ENCODE peak calls at places on chromosome X, in four cellular contexts. One of them, this sample, is unnamed.

GRCh38 chrX:41580423-41581064 is 108.2 kb upstream of the GPR34 start:
- DNase-seq in A673: no peak
- DNase-seq in hepatocyte: no peak
- DNase-seq in left lung: no peak
- DNase-seq in this sample: no peak

GRCh38 chrX:96373047-96373355 is 311.6 kb upstream of the DIAPH2 start:
- DNase-seq in A673: no peak
- DNase-seq in hepatocyte: no peak
- DNase-seq in left lung: no peak
- DNase-seq in this sample: no peak

GRCh38 chrX:6004529-6004928 is 224.1 kb downstream of the NLGN4X start:
- DNase-seq in A673: peak; percentile 96
- DNase-seq in hepatocyte: no peak
- DNase-seq in left lung: no peak
- DNase-seq in this sample: no peak

GRCh38 chrX:13828392-13828791 is 11.5 kb upstream of the GPM6B start:
- DNase-seq in A673: no peak
- DNase-seq in hepatocyte: no peak
- DNase-seq in left lung: no peak
- DNase-seq in this sample: no peak

GRCh38 chrX:12894074-12894691 is 12.2 kb upstream of the TLR8 start:
- DNase-seq in A673: peak; percentile 52
- DNase-seq in hepatocyte: peak; percentile 66
- DNase-seq in left lung: no peak
- DNase-seq in this sample: peak; percentile 39

GRCh38 chrX:123976671-123977316 is 15.3 kb downstream of the STAG2 start:
- DNase-seq in A673: peak; percentile 43
- DNase-seq in hepatocyte: peak; percentile 5
- DNase-seq in left lung: no peak
- DNase-seq in this sample: no peak

GRCh38 chrX:153554519-153555167 is 37.2 kb downstream of the ATP2B3 start:
- DNase-seq in A673: peak; percentile 71
- DNase-seq in hepatocyte: peak; percentile 71
- DNase-seq in left lung: peak; percentile 51
- DNase-seq in this sample: peak; percentile 71

GRCh38 chrX:16772460-16772859 is 13.8 kb upstream of the TXLNG start:
- DNase-seq in A673: peak; percentile 36
- DNase-seq in hepatocyte: no peak
- DNase-seq in left lung: no peak
- DNase-seq in this sample: no peak

GRCh38 chrX:42567268-42567667 is 210.7 kb downstream of the PPP1R2C start:
- DNase-seq in A673: no peak
- DNase-seq in hepatocyte: no peak
- DNase-seq in left lung: no peak
- DNase-seq in this sample: no peak

GRCh38 chrX:47247206-47247998 is 14.6 kb downstream of the USP11 start:
- DNase-seq in A673: no peak
- DNase-seq in hepatocyte: no peak
- DNase-seq in left lung: no peak
- DNase-seq in this sample: no peak

GRCh38 chrX:106203315-106203714 is 35.2 kb downstream of the PWWP3B start:
- DNase-seq in A673: no peak
- DNase-seq in hepatocyte: no peak
- DNase-seq in left lung: no peak
- DNase-seq in this sample: no peak

GRCh38 chrX:20711366-20711765 is 444.7 kb upstream of the RPS6KA3 start:
- DNase-seq in A673: no peak
- DNase-seq in hepatocyte: no peak
- DNase-seq in left lung: no peak
- DNase-seq in this sample: no peak

GRCh38 chrX:20205927-20206708 is 60.6 kb downstream of the RPS6KA3 start:
- DNase-seq in A673: no peak
- DNase-seq in hepatocyte: no peak
- DNase-seq in left lung: no peak
- DNase-seq in this sample: no peak

GRCh38 chrX:138006176-138006575 is 440.2 kb downstream of the ZIC3 start:
- DNase-seq in A673: no peak
- DNase-seq in hepatocyte: no peak
- DNase-seq in left lung: no peak
- DNase-seq in this sample: no peak
- TF ChIP-seq CTCF in A673: no peak
- TF ChIP-seq CTCF in hepatocyte: no peak
- TF ChIP-seq CTCF in left lung: no peak
- TF ChIP-seq CTCF in this sample: no peak

GRCh38 chrX:125203737-125204578 is 115.7 kb upstream of the TEX13C start:
- DNase-seq in A673: peak; percentile 92
- DNase-seq in hepatocyte: peak; percentile 41
- DNase-seq in left lung: no peak
- DNase-seq in this sample: peak; percentile 49
- H3K27ac ChIP-seq in A673: peak overlapping the region; percentile 76
- H3K27ac ChIP-seq in hepatocyte: peak overlapping the region; percentile 20
- H3K27ac ChIP-seq in left lung: no peak overlapping the region
- H3K27ac ChIP-seq in this sample: no peak overlapping the region

DNA sequence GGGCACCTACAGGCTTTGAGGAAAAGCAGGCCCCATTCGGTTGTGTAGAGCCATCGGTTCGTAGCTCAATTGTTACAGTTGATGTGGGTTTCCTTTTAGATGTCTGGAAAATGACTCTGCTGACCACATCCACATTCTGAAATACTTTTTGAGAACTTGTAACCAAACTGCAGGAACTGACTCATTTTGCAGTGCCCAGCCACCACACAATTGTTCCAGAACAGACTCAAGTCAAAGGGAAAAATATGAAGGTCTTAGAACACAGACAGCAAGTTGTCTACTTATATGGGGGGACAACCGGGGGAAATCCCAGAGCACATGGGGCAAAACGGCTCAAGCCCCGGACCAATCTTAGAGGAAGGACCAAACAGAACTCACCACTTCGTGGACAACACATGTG is 557.6 kb upstream of the DIPK2B start:
- DNase-seq in A673: no peak
- DNase-seq in hepatocyte: no peak
- DNase-seq in left lung: no peak
- DNase-seq in this sample: no peak
- H3K4me1 ChIP-seq in A673: no peaks in the 10 kb centered on the region
- H3K4me1 ChIP-seq in hepatocyte: no peaks in the 10 kb centered on the region
- H3K4me1 ChIP-seq in left lung: peaks cover 89% of the 10 kb centered on the region
- H3K4me1 ChIP-seq in this sample: no peaks in the 10 kb centered on the region

DNA sequence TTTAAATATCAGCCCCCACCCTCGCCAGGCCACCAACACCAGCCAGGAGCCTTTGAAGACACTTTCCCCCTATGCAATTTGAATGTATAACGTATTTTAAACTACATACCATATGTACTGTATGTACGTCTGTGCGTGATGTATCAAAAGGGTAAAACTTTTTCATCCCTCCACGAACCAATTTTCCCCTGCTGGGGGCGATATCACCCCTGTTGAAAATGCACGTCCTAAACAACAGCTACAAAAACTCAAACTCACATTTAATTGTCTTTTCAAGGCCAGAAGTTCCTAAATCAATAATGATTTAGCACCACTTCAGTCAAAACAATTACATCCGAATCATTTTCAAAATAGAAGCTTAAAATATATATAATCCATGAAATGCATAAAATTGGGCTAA is 1.4 kb downstream of the VEGFD start:
- DNase-seq in A673: no peak
- DNase-seq in hepatocyte: no peak
- DNase-seq in left lung: no peak
- DNase-seq in this sample: no peak
- TF ChIP-seq CTCF in A673: peak; percentile 46
- TF ChIP-seq CTCF in hepatocyte: no peak
- TF ChIP-seq CTCF in left lung: no peak
- TF ChIP-seq CTCF in this sample: no peak

GRCh38 chrX:31228909-31229308 is 157.1 kb upstream of the FTHL17 start:
- DNase-seq in A673: no peak
- DNase-seq in hepatocyte: no peak
- DNase-seq in left lung: no peak
- DNase-seq in this sample: no peak
- H3K27ac ChIP-seq in A673: no peak overlapping the region
- H3K27ac ChIP-seq in hepatocyte: peak overlapping the region; percentile 10
- H3K27ac ChIP-seq in left lung: peak overlapping the region; percentile 17
- H3K27ac ChIP-seq in this sample: no peak overlapping the region

GRCh38 chrX:65723706-65724105 is 56.3 kb downstream of the MSN start:
- DNase-seq in A673: no peak
- DNase-seq in hepatocyte: no peak
- DNase-seq in left lung: no peak
- DNase-seq in this sample: no peak
- H3K4me1 ChIP-seq in A673: no peaks in the 10 kb centered on the region
- H3K4me1 ChIP-seq in hepatocyte: no peaks in the 10 kb centered on the region
- H3K4me1 ChIP-seq in left lung: peaks cover 56% of the 10 kb centered on the region
- H3K4me1 ChIP-seq in this sample: no peaks in the 10 kb centered on the region

DNA sequence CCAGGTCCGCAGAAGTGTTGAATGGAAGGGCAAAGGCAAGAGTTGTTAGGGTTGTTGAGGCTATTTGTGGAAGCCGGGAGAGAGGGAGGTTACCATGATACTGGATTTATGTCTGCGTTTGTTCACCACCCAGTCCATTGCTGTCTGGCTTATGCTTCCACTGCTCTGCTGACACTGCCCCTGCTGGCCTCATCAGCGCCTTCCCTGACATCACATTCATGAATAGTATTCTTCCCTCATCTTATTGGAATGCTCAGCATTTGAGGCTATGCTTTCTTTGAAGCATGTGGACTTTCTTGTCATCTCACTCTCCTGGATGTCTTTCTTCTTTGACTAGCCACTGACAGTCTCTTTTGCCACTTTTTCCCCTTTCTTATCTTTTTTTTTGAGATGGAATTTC is 10.3 kb downstream of the GNL3L start:
- DNase-seq in A673: peak; percentile 6
- DNase-seq in hepatocyte: peak; percentile 38
- DNase-seq in left lung: no peak
- DNase-seq in this sample: no peak
- TF ChIP-seq CTCF in A673: no peak
- TF ChIP-seq CTCF in hepatocyte: no peak
- TF ChIP-seq CTCF in left lung: no peak
- TF ChIP-seq CTCF in this sample: no peak

GRCh38 chrX:1587161-1587560 is 4.2 kb upstream of the AKAP17A start:
- DNase-seq in A673: no peak
- DNase-seq in hepatocyte: no peak
- DNase-seq in left lung: no peak
- DNase-seq in this sample: no peak
- H3K27ac ChIP-seq in A673: no peak overlapping the region
- H3K27ac ChIP-seq in hepatocyte: no peak overlapping the region
- H3K27ac ChIP-seq in left lung: no peak overlapping the region
- H3K27ac ChIP-seq in this sample: no peak overlapping the region

GRCh38 chrX:40105016-40105790 is 7.4 kb upstream of the BCOR start:
- DNase-seq in A673: no peak
- DNase-seq in hepatocyte: peak; percentile 74
- DNase-seq in left lung: peak; percentile 48
- DNase-seq in this sample: peak; percentile 54
- H3K4me1 ChIP-seq in A673: peaks cover 55% of the 10 kb centered on the region
- H3K4me1 ChIP-seq in hepatocyte: peaks cover 59% of the 10 kb centered on the region
- H3K4me1 ChIP-seq in left lung: peaks cover 43% of the 10 kb centered on the region
- H3K4me1 ChIP-seq in this sample: peaks cover 7% of the 10 kb centered on the region